ENCODE peak calls at places on chromosomes 1 and 21, in eight cellular contexts. One of them, this sample, is unnamed.

GRCh38 chr1:227996187-227996950 is 10.4 kb upstream of the WNT3A start:
- DNase-seq in WTC11: no peak
- DNase-seq in HFF-Myc: no peak
- DNase-seq in GM13976: no peak
- DNase-seq in omental fat pad: no peak
- DNase-seq in psoas muscle: no peak
- DNase-seq in endothelial cell: no peak
- DNase-seq in progenitor cell of endocrine pancreas: no peak
- DNase-seq in this sample: no peak

GRCh38 chr1:63892632-63893395 is 119.0 kb downstream of the ROR1 start:
- DNase-seq in omental fat pad: no peak
- DNase-seq in HFF-Myc: no peak
- DNase-seq in psoas muscle: no peak
- DNase-seq in GM13976: peak
- DNase-seq in progenitor cell of endocrine pancreas: no peak
- DNase-seq in endothelial cell: no peak
- DNase-seq in WTC11: no peak
- DNase-seq in this sample: peak

GRCh38 chr1:61301824-61302652 is 219.7 kb downstream of the NFIA start:
- DNase-seq in progenitor cell of endocrine pancreas: no peak
- DNase-seq in WTC11: no peak
- DNase-seq in omental fat pad: no peak
- DNase-seq in psoas muscle: no peak
- DNase-seq in endothelial cell: no peak
- DNase-seq in GM13976: no peak
- DNase-seq in HFF-Myc: peak
- DNase-seq in this sample: no peak

GRCh38 chr1:23807453-23807852 is 6.9 kb upstream of the GALE start:
- DNase-seq in HFF-Myc: no peak
- DNase-seq in psoas muscle: no peak
- DNase-seq in WTC11: no peak
- DNase-seq in omental fat pad: no peak
- DNase-seq in progenitor cell of endocrine pancreas: no peak
- DNase-seq in GM13976: no peak
- DNase-seq in endothelial cell: no peak
- DNase-seq in this sample: no peak

GRCh38 chr1:15417365-15417934 is 7.8 kb downstream of the EFHD2 start:
- DNase-seq in endothelial cell: no peak
- DNase-seq in HFF-Myc: peak
- DNase-seq in omental fat pad: no peak
- DNase-seq in GM13976: peak
- DNase-seq in progenitor cell of endocrine pancreas: no peak
- DNase-seq in WTC11: no peak
- DNase-seq in psoas muscle: no peak
- DNase-seq in this sample: peak

GRCh38 chr1:66938618-66939017 is 13.8 kb downstream of the MIER1 start:
- DNase-seq in WTC11: no peak
- DNase-seq in GM13976: no peak
- DNase-seq in omental fat pad: no peak
- DNase-seq in psoas muscle: no peak
- DNase-seq in HFF-Myc: no peak
- DNase-seq in endothelial cell: no peak
- DNase-seq in progenitor cell of endocrine pancreas: no peak
- DNase-seq in this sample: no peak

GRCh38 chr1:213374369-213374768 is 323.3 kb downstream of the RPS6KC1 start:
- DNase-seq in omental fat pad: no peak
- DNase-seq in WTC11: peak
- DNase-seq in progenitor cell of endocrine pancreas: peak
- DNase-seq in GM13976: peak
- DNase-seq in endothelial cell: peak
- DNase-seq in psoas muscle: peak
- DNase-seq in HFF-Myc: peak
- DNase-seq in this sample: peak

GRCh38 chr1:235834620-235835019 is 32.1 kb downstream of the LYST start:
- DNase-seq in endothelial cell: no peak
- DNase-seq in psoas muscle: no peak
- DNase-seq in progenitor cell of endocrine pancreas: no peak
- DNase-seq in omental fat pad: no peak
- DNase-seq in GM13976: no peak
- DNase-seq in HFF-Myc: no peak
- DNase-seq in WTC11: no peak
- DNase-seq in this sample: no peak

GRCh38 chr21:35273331-35273730 is 224.2 kb upstream of the RUNX1 start:
- DNase-seq in GM13976: no peak
- DNase-seq in HFF-Myc: no peak
- DNase-seq in omental fat pad: no peak
- DNase-seq in progenitor cell of endocrine pancreas: no peak
- DNase-seq in WTC11: no peak
- DNase-seq in psoas muscle: no peak
- DNase-seq in endothelial cell: no peak
- DNase-seq in this sample: no peak

GRCh38 chr1:182615468-182616129 is 11.4 kb upstream of the RGS16 start:
- DNase-seq in endothelial cell: no peak
- DNase-seq in GM13976: no peak
- DNase-seq in progenitor cell of endocrine pancreas: no peak
- DNase-seq in omental fat pad: no peak
- DNase-seq in HFF-Myc: no peak
- DNase-seq in psoas muscle: peak
- DNase-seq in WTC11: peak
- DNase-seq in this sample: no peak

DNA sequence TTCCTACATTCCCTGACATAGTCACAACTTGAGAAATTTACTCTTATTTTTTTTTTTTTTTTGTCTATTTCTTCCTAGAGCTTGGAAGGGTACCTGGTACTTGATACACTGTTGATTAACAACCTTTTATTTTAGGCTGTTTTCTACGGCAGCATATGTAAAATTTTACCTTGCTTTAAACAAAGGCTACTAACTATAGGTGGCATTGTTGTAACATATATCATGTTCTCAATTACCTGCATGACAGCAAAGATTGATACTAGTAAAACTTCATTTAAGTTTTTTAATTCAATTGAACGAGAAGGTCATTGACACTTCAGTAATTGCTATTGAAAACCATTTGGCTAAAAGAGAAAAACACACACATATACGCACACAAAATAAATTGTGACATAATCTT is 238.3 kb upstream of the ESRRG start:
- DNase-seq in WTC11: no peak
- DNase-seq in GM13976: no peak
- DNase-seq in endothelial cell: no peak
- DNase-seq in HFF-Myc: no peak
- DNase-seq in psoas muscle: no peak
- DNase-seq in progenitor cell of endocrine pancreas: no peak
- DNase-seq in omental fat pad: no peak
- DNase-seq in this sample: no peak
- TF ChIP-seq CTCF in WTC11: no peak
- TF ChIP-seq CTCF in GM13976: no peak
- TF ChIP-seq CTCF in endothelial cell: no peak
- TF ChIP-seq CTCF in HFF-Myc: no peak
- TF ChIP-seq CTCF in psoas muscle: no peak
- TF ChIP-seq CTCF in progenitor cell of endocrine pancreas: no peak
- TF ChIP-seq CTCF in omental fat pad: no peak
- TF ChIP-seq CTCF in this sample: peak

GRCh38 chr1:68384872-68385390 is 64.8 kb downstream of the RPE65 start:
- DNase-seq in HFF-Myc: peak
- DNase-seq in GM13976: no peak
- DNase-seq in psoas muscle: no peak
- DNase-seq in endothelial cell: no peak
- DNase-seq in omental fat pad: no peak
- DNase-seq in progenitor cell of endocrine pancreas: no peak
- DNase-seq in WTC11: no peak
- DNase-seq in this sample: no peak

GRCh38 chr1:68383092-68383491 is 66.7 kb downstream of the RPE65 start:
- DNase-seq in GM13976: no peak
- DNase-seq in endothelial cell: no peak
- DNase-seq in progenitor cell of endocrine pancreas: no peak
- DNase-seq in psoas muscle: no peak
- DNase-seq in HFF-Myc: no peak
- DNase-seq in omental fat pad: no peak
- DNase-seq in WTC11: no peak
- DNase-seq in this sample: no peak

GRCh38 chr1:68379085-68379478 is 70.7 kb downstream of the RPE65 start:
- DNase-seq in GM13976: no peak
- DNase-seq in WTC11: no peak
- DNase-seq in psoas muscle: no peak
- DNase-seq in omental fat pad: no peak
- DNase-seq in endothelial cell: no peak
- DNase-seq in HFF-Myc: no peak
- DNase-seq in progenitor cell of endocrine pancreas: no peak
- DNase-seq in this sample: no peak

GRCh38 chr1:68378296-68379084 is 71.3 kb downstream of the RPE65 start:
- DNase-seq in psoas muscle: no peak
- DNase-seq in GM13976: no peak
- DNase-seq in progenitor cell of endocrine pancreas: no peak
- DNase-seq in omental fat pad: no peak
- DNase-seq in endothelial cell: no peak
- DNase-seq in HFF-Myc: no peak
- DNase-seq in WTC11: no peak
- DNase-seq in this sample: no peak

DNA sequence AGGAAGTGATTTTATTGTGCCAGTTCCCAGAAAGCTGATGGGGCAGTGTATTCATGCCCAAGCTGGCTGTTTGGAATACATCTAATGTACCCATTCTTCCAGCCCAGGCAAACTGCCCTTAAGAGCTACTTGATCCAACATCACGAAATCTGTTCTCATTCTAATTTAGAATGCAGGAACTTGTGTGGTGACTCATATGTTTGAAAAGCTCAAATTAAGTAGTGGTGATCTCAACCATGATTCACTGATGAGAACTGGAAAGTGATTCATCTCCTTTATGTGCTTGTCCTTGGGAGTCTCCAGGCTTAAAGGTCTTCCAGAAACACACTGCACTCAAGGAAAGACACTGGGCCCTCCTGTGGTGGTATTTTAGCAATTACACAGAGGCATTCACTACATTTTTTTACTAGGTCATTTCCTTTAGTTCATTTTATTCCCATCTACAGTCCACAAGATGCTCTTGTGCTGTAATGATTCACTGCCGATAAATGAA is 65.4 kb downstream of the RPE65 start:
- DNase-seq in omental fat pad: no peak
- DNase-seq in WTC11: no peak
- DNase-seq in GM13976: no peak
- DNase-seq in progenitor cell of endocrine pancreas: no peak
- DNase-seq in psoas muscle: no peak
- DNase-seq in endothelial cell: no peak
- DNase-seq in HFF-Myc: peak
- DNase-seq in this sample: no peak
- TF ChIP-seq CTCF in omental fat pad: no peak
- TF ChIP-seq CTCF in WTC11: no peak
- TF ChIP-seq CTCF in GM13976: no peak
- TF ChIP-seq CTCF in progenitor cell of endocrine pancreas: no peak
- TF ChIP-seq CTCF in psoas muscle: peak
- TF ChIP-seq CTCF in endothelial cell: no peak
- TF ChIP-seq CTCF in HFF-Myc: peak
- TF ChIP-seq CTCF in this sample: no peak

DNA sequence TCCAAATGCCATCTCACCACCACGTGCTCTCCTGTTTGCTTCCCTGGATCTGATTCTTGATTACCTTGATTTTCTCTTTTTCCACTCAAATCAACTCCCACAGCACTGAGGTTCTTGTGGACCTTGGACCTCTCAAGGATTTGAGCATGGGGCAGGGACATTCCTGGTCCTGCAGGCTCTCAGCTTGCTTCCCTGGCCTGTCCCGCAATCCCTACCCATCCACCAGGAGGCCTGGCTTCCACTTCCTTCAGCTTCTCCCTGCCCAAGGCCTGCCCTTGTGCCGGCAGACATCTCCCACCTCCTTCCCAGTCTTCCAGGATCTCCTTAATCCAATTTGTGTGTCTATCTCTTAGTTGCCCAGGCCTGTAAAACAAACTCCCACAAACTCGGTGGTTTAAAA is 21.6 kb downstream of the PLA2G2A start:
- DNase-seq in GM13976: no peak
- DNase-seq in omental fat pad: no peak
- DNase-seq in WTC11: peak
- DNase-seq in endothelial cell: peak
- DNase-seq in psoas muscle: no peak
- DNase-seq in progenitor cell of endocrine pancreas: no peak
- DNase-seq in HFF-Myc: no peak
- DNase-seq in this sample: no peak
- TF ChIP-seq CTCF in GM13976: no peak
- TF ChIP-seq CTCF in omental fat pad: no peak
- TF ChIP-seq CTCF in WTC11: no peak
- TF ChIP-seq CTCF in endothelial cell: no peak
- TF ChIP-seq CTCF in psoas muscle: no peak
- TF ChIP-seq CTCF in progenitor cell of endocrine pancreas: peak
- TF ChIP-seq CTCF in HFF-Myc: peak
- TF ChIP-seq CTCF in this sample: no peak

DNA sequence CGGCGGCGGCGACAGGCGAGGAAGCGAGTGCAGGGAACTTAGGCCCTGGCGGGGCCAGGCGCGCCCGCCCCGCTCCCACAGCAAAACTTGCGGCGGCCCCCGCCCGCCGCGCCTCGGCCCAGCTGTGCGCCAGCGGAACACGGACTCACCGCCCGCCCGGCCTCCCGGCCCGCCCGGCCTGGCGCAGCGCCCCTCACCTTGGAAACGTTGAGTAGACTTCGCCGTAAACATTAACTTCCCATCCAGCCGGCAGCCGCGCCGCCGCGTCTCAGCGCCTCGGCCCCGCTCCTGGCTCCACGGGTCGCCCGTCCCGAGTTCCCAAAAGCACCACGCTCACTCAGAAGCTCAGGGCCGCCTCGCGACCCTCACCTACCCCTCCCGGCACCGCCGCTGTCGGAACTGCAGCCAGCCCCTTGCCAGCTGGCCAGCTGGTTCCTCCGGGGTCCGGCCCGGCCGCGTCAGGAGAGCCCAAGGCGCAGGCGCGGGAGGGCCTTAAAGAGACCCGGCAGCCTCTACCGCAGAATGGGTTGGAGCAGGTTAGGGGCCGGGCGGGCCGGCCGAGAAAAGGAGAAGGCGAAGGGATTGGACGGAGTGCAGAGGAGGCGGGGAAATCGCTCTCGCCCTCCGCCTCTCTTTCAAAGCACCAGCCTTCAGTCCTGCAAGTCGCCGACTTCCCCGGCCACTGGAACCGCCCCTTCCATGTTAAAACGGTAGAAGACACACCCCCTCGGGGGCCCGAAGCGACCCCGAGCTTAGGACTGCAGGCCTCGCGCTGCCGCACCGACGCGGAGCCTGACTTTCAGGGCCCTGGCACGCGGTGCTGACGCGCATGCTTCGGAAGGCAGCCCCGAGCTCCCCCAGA is at the start of gene EVI5:
- DNase-seq in psoas muscle: peak
- DNase-seq in omental fat pad: peak
- DNase-seq in progenitor cell of endocrine pancreas: peak
- DNase-seq in GM13976: peak
- DNase-seq in WTC11: peak
- DNase-seq in HFF-Myc: peak
- DNase-seq in endothelial cell: peak
- DNase-seq in this sample: peak
- TF ChIP-seq CTCF in psoas muscle: no peak
- TF ChIP-seq CTCF in omental fat pad: no peak
- TF ChIP-seq CTCF in progenitor cell of endocrine pancreas: peak
- TF ChIP-seq CTCF in GM13976: no peak
- TF ChIP-seq CTCF in WTC11: no peak
- TF ChIP-seq CTCF in HFF-Myc: no peak
- TF ChIP-seq CTCF in endothelial cell: no peak
- TF ChIP-seq CTCF in this sample: no peak

This sample was measured in GM10248.